ENCODE peak calls at places on chromosome 21, in five cellular contexts. G is kidney epithelial cell; A is stimulated activated CD4-positive, alpha-beta T cell treated with anti-CD3 and anti-CD28 coated beads, Interleukin-1b, Interleukin-23, amount 100 ng/mL, for 4 hours; J is iris pigment epithelial cell; F is adipocyte. T is an unnamed sample.

GRCh38 chr21:40067751-40068150 is 200.5 kb downstream of the PCP4 start:
- DNase-seq in G (no peak), F (no peak), A (no peak), J (no peak), T (no peak)

GRCh38 chr21:37582613-37583012 is 216.0 kb downstream of the DYRK1A start:
- DNase-seq in F (peak), G (peak), A (no peak), J (peak), T (peak)

GRCh38 chr21:42561742-42562141 is 48.1 kb downstream of the SLC37A1 start:
- DNase-seq in G (no peak), J (no peak), A (no peak), F (no peak), T (no peak)

GRCh38 chr21:25582888-25583287 is 24.4 kb downstream of the MRPL39 start:
- DNase-seq in F (no peak), J (no peak), G (no peak), A (no peak), T (no peak)

GRCh38 chr21:30921129-30921528 is 39.7 kb upstream of the KRTAP11-1 start:
- DNase-seq in G (no peak), A (no peak), J (no peak), F (no peak), T (no peak)

GRCh38 chr21:31804008-31804394 is 68.8 kb upstream of the HUNK start:
- DNase-seq in J (no peak), G (no peak), A (no peak), F (no peak), T (no peak)

GRCh38 chr21:25501996-25502665 is 105.2 kb downstream of the MRPL39 start:
- DNase-seq in F (no peak), G (no peak), J (no peak), A (peak), T (no peak)

GRCh38 chr21:27425172-27425571 is 458.3 kb upstream of the ADAMTS5 start:
- DNase-seq in A (no peak), F (no peak), J (no peak), G (no peak), T (peak)

GRCh38 chr21:38852278-38852677 is 46.5 kb downstream of the ETS2 start:
- DNase-seq in A (no peak), F (no peak), G (no peak), J (no peak), T (no peak)

GRCh38 chr21:36735724-36736310 is 36.9 kb downstream of the SIM2 start:
- DNase-seq in F (no peak), J (no peak), G (no peak), A (no peak), T (no peak)

GRCh38 chr21:41900401-41900800 is 21.3 kb upstream of the PRDM15 start:
- DNase-seq in F (no peak), A (no peak), J (no peak), G (no peak), T (no peak)

GRCh38 chr21:45376459-45377324 is 28.3 kb upstream of the COL18A1 start:
- DNase-seq in F (no peak), G (no peak), J (no peak), A (no peak), T (no peak)

GRCh38 chr21:41168391-41169257 is 664 bp downstream of the BACE2 start:
- DNase-seq in A (no peak), G (peak), J (peak), F (peak), T (no peak)

T was measured in SK-N-DZ.